ENCODE peak calls at places on chromosomes 11 and 22, in eight cellular contexts. G is A549, Z is PC-9, W is H9, M is IMR-90, Q is suprapubic skin, J is tibial nerve, L is choroid plexus epithelial cell. N is an unnamed sample.

GRCh38 chr22:27331526-27332281 is 469.9 kb downstream of the MN1 start:
- DNase-seq in G (peak), Z (peak), W (peak), M (peak), Q (no peak), J (no peak), L (peak), N (peak)

GRCh38 chr11:19602406-19602805 is 110.2 kb upstream of the NAV2 start:
- DNase-seq in G (no peak), Z (no peak), W (no peak), M (no peak), Q (no peak), J (no peak), L (no peak), N (no peak)

GRCh38 chr22:27473533-27473932 is 328.0 kb downstream of the MN1 start:
- DNase-seq in G (no peak), Z (peak), W (no peak), M (no peak), Q (no peak), J (no peak), L (no peak), N (no peak)

GRCh38 chr11:74055938-74056337 is 47.1 kb upstream of the UCP3 start:
- DNase-seq in G (peak), Z (no peak), W (no peak), M (peak), Q (no peak), J (no peak), L (peak), N (no peak)

GRCh38 chr11:27485930-27486773 is 13.6 kb upstream of the LGR4 start:
- DNase-seq in G (no peak), Z (no peak), W (no peak), M (peak), Q (no peak), J (no peak), L (peak), N (no peak)

GRCh38 chr11:116421529-116422185 is 351.1 kb downstream of the BUD13 start:
- DNase-seq in G (no peak), Z (no peak), W (no peak), M (no peak), Q (no peak), J (no peak), L (no peak), N (no peak)

GRCh38 chr22:36048911-36049677 is 20.5 kb upstream of the RBFOX2 start:
- DNase-seq in G (no peak), Z (peak), W (no peak), M (peak), Q (no peak), J (no peak), L (peak), N (no peak)

GRCh38 chr11:91932151-91932821 is 292.3 kb upstream of the FAT3 start:
- DNase-seq in G (no peak), Z (no peak), W (no peak), M (no peak), Q (no peak), J (no peak), L (no peak), N (no peak)

GRCh38 chr11:59899532-59899931 is 20.9 kb downstream of the OOSP3 start:
- DNase-seq in G (no peak), Z (no peak), W (peak), M (no peak), Q (no peak), J (no peak), L (peak), N (no peak)

GRCh38 chr11:114169321-114169749 is 109.8 kb downstream of the ZBTB16 start:
- DNase-seq in G (no peak), Z (no peak), W (no peak), M (no peak), Q (no peak), J (no peak), L (no peak), N (no peak)

GRCh38 chr11:77171885-77172665 is 44.0 kb downstream of the MYO7A start:
- DNase-seq in G (no peak), Z (no peak), W (peak), M (no peak), Q (no peak), J (no peak), L (no peak), N (no peak)

GRCh38 chr22:43829904-43830851 is 18.1 kb upstream of the EFCAB6 start:
- DNase-seq in G (no peak), Z (no peak), W (no peak), M (peak), Q (peak), J (peak), L (peak), N (no peak)

GRCh38 chr11:35986958-35987357 is 43.1 kb downstream of the LDLRAD3 start:
- DNase-seq in G (no peak), Z (no peak), W (no peak), M (peak), Q (no peak), J (no peak), L (no peak), N (no peak)

GRCh38 chr11:20634781-20635180 is 34.6 kb upstream of the NELL1 start:
- DNase-seq in G (no peak), Z (no peak), W (no peak), M (no peak), Q (no peak), J (no peak), L (no peak), N (no peak)

GRCh38 chr22:45878901-45879551 is 97.9 kb downstream of the WNT7B start:
- DNase-seq in G (no peak), Z (no peak), W (peak), M (no peak), Q (peak), J (no peak), L (no peak), N (peak)

GRCh38 chr11:73429121-73429740 is 53.0 kb downstream of the RELT start:
- DNase-seq in G (no peak), Z (no peak), W (no peak), M (peak), Q (no peak), J (no peak), L (peak), N (no peak)

GRCh38 chr11:10575346-10575745 is 6.9 kb upstream of the LYVE1 start:
- DNase-seq in G (no peak), Z (no peak), W (no peak), M (no peak), Q (no peak), J (no peak), L (no peak), N (no peak)

GRCh38 chr11:26510756-26511155 is 61.3 kb downstream of the MUC15 start:
- DNase-seq in G (no peak), Z (no peak), W (no peak), M (no peak), Q (no peak), J (no peak), L (no peak), N (no peak)

GRCh38 chr11:121802542-121802941 is 313.5 kb downstream of the BLID start:
- DNase-seq in G (no peak), Z (no peak), W (peak), M (peak), Q (no peak), J (no peak), L (peak), N (no peak)

GRCh38 chr11:76729214-76729613 is 53.9 kb upstream of the TSKU start:
- DNase-seq in G (no peak), Z (no peak), W (no peak), M (no peak), Q (no peak), J (no peak), L (no peak), N (no peak)

GRCh38 chr11:128318856-128319474 is 268.4 kb downstream of the ETS1 start:
- DNase-seq in G (no peak), Z (no peak), W (no peak), M (peak), Q (no peak), J (no peak), L (peak), N (no peak)

GRCh38 chr11:35796542-35796941 is 134.0 kb downstream of the TRIM44 start:
- DNase-seq in G (no peak), Z (peak), W (no peak), M (peak), Q (no peak), J (no peak), L (peak), N (no peak)

GRCh38 chr22:43540570-43540969 is 128.8 kb downstream of the MPPED1 start:
- DNase-seq in G (no peak), Z (no peak), W (no peak), M (no peak), Q (no peak), J (no peak), L (no peak), N (no peak)

GRCh38 chr11:88414385-88414861 is 76.9 kb upstream of the CTSC start:
- DNase-seq in G (no peak), Z (peak), W (no peak), M (peak), Q (no peak), J (no peak), L (peak), N (no peak)

GRCh38 chr11:57072640-57073039 is 83.9 kb downstream of the OR5AK2 start:
- DNase-seq in G (peak), Z (peak), W (no peak), M (peak), Q (no peak), J (no peak), L (peak), N (no peak)

GRCh38 chr11:100469835-100470234 is 217.3 kb upstream of the ARHGAP42 start:
- DNase-seq in G (no peak), Z (no peak), W (no peak), M (no peak), Q (no peak), J (no peak), L (peak), N (no peak)

GRCh38 chr11:113778111-113778910 is 1.3 kb upstream of the CLDN25 start:
- DNase-seq in G (no peak), Z (peak), W (no peak), M (peak), Q (no peak), J (no peak), L (peak), N (no peak)

GRCh38 chr22:45975266-45976161 is 1.4 kb downstream of the WNT7B start:
- DNase-seq in G (no peak), Z (no peak), W (no peak), M (no peak), Q (no peak), J (no peak), L (no peak), N (no peak)

GRCh38 chr11:65557280-65558001 is 718 bp downstream of the LTBP3 start:
- DNase-seq in G (no peak), Z (no peak), W (no peak), M (no peak), Q (peak), J (no peak), L (no peak), N (no peak)

GRCh38 chr11:117824571-117825537 is at the start of gene FXYD2:
- DNase-seq in G (no peak), Z (no peak), W (peak), M (no peak), Q (peak), J (no peak), L (no peak), N (no peak)

GRCh38 chr11:123116486-123116885 is 54.5 kb upstream of the HSPA8 start:
- DNase-seq in G (no peak), Z (no peak), W (no peak), M (no peak), Q (no peak), J (no peak), L (no peak), N (no peak)

GRCh38 chr22:19523240-19524169 is 705 bp downstream of the CLDN5 start:
- DNase-seq in G (no peak), Z (no peak), W (peak), M (peak), Q (no peak), J (no peak), L (peak), N (no peak)

GRCh38 chr11:130480166-130480565 is 31.7 kb downstream of the ADAMTS15 start:
- DNase-seq in G (no peak), Z (no peak), W (no peak), M (peak), Q (no peak), J (no peak), L (peak), N (peak)

GRCh38 chr11:20068691-20069090 is 91.6 kb downstream of the DBX1 start:
- DNase-seq in G (no peak), Z (no peak), W (no peak), M (no peak), Q (no peak), J (no peak), L (no peak), N (no peak)

GRCh38 chr11:12862761-12863469 is 146.2 kb upstream of the RASSF10 start:
- DNase-seq in G (no peak), Z (no peak), W (peak), M (peak), Q (no peak), J (peak), L (peak), N (no peak)

GRCh38 chr22:30591191-30591587 is 521 bp downstream of the PES1 start:
- DNase-seq in G (no peak), Z (no peak), W (no peak), M (peak), Q (no peak), J (no peak), L (peak), N (no peak)

GRCh38 chr22:33747576-33748180 is 172.6 kb downstream of the LARGE1 start:
- DNase-seq in G (no peak), Z (peak), W (no peak), M (no peak), Q (no peak), J (no peak), L (no peak), N (no peak)
- TF ChIP-seq CTCF in G (no peak), Z (no peak), W (peak), M (no peak), Q (no peak), J (no peak), L (no peak), N (no peak)

GRCh38 chr11:132028380-132029240 is 658.2 kb downstream of the NTM start:
- DNase-seq in G (no peak), Z (no peak), W (peak), M (peak), Q (no peak), J (no peak), L (peak), N (no peak)
- TF ChIP-seq CTCF in G (no peak), Z (no peak), W (peak), M (peak), Q (no peak), J (peak), L (peak), N (peak)

GRCh38 chr11:29200776-29201574 is 815.9 kb downstream of the KCNA4 start:
- DNase-seq in G (no peak), Z (peak), W (no peak), M (no peak), Q (no peak), J (no peak), L (no peak), N (no peak)
- TF ChIP-seq CTCF in G (no peak), Z (no peak), W (no peak), M (no peak), Q (no peak), J (no peak), L (no peak), N (no peak)

DNA sequence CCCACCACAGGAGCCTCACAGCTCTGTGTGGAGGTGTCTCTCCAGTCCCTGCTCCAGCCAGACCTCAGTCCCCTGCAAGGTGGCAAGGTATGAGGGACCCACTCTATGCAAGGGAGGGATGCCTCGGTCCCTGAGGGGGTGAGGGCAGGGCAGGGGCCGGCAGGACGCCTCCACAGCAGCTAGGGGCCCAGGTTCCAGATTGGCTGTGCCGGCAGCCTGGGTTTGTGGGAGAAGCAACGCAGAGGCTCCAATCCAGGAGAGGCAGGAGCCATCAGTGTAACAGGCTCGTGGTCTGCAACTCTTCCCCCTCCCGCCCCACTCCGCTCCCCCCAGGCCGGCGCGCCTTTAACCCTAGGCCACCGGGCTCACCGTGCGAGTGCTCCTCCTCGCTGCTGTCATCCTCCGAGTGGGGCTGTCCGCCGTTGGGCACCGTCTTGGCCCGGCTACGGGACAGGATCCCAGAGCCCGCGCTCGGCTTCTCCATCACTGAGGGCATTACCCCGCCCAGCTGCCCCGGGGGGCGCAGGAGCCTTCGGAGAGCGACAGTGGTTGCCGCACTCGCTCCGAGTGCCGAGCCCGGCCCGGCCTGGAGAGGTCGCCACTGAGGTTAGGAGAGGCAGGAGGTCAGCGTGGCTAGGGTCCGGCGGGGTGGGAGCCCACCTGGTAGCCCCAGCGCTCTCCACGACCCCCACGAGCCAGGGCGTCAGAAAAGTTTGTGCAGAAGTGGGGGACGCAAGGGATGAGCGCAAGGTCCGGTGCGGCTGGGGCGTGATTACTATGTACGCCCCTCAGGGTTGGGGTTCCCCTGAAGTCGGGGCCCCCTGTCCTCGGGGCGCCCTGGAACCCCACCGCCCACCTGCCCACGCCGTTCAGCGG is 765 bp downstream of the RCOR2 start:
- DNase-seq in G (peak), Z (peak), W (peak), M (no peak), Q (no peak), J (no peak), L (peak), N (no peak)
- TF ChIP-seq CTCF in G (peak), Z (peak), W (peak), M (peak), Q (no peak), J (peak), L (peak), N (peak)

GRCh38 chr11:68016161-68016903 is 6.2 kb downstream of the ALDH3B1 start:
- DNase-seq in G (no peak), Z (no peak), W (no peak), M (no peak), Q (no peak), J (no peak), L (no peak), N (no peak)
- TF ChIP-seq CTCF in G (no peak), Z (no peak), W (no peak), M (no peak), Q (no peak), J (no peak), L (peak), N (no peak)

GRCh38 chr11:95466406-95466805 is 235.4 kb upstream of the SESN3 start:
- DNase-seq in G (no peak), Z (no peak), W (no peak), M (no peak), Q (no peak), J (no peak), L (no peak), N (no peak)
- TF ChIP-seq CTCF in G (no peak), Z (no peak), W (no peak), M (no peak), Q (no peak), J (no peak), L (no peak), N (no peak)

DNA sequence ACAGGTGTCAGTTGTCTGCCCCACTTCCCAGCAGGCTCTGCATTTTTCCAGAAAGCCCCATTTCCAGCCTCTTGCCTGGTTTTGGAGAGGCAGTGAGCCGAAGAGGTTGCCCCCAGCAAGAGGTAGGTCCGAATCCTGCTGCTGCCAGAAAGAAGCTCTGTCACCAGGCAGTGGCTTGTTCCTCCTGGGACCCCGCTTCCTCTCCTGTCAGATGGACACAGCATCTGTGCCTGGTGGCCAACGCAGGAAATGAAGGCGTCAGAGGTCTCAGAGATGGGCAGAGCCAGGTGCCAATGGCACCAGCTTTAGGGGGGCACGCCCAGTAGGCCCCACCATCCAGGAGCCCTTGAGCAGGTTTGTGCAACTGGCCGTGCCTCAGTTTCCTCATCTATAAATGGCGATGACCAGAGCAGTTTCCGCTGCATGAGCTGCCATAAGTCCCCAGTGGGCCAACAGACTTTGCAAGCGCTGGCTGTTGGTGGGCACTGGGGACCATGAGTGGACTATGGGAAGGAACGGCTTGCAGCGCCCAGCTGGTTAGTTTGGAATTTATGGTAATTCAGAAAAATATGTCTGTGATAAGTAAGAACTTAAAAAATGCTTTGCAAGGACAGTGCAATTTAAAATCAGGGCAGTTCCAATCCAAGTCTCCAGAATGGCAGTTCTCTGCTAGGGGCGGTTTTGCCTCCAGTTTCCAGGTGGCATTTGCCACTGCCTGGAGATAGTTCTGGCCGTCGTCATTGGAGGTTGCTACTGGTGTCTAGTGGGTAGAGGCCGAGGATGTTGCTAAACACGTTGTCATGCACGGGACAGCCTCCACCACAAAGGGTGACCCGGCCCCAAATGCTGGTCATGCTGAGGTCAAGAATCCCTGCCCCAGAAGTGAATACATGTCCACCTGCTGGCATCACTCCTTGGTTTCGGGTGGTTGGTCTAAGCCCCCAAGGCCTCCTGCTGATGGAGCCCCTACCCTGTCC is 2.3 kb upstream of the OSBPL5 start:
- DNase-seq in G (no peak), Z (no peak), W (no peak), M (no peak), Q (no peak), J (peak), L (no peak), N (no peak)
- TF ChIP-seq CTCF in G (no peak), Z (no peak), W (no peak), M (no peak), Q (no peak), J (no peak), L (no peak), N (no peak)

DNA sequence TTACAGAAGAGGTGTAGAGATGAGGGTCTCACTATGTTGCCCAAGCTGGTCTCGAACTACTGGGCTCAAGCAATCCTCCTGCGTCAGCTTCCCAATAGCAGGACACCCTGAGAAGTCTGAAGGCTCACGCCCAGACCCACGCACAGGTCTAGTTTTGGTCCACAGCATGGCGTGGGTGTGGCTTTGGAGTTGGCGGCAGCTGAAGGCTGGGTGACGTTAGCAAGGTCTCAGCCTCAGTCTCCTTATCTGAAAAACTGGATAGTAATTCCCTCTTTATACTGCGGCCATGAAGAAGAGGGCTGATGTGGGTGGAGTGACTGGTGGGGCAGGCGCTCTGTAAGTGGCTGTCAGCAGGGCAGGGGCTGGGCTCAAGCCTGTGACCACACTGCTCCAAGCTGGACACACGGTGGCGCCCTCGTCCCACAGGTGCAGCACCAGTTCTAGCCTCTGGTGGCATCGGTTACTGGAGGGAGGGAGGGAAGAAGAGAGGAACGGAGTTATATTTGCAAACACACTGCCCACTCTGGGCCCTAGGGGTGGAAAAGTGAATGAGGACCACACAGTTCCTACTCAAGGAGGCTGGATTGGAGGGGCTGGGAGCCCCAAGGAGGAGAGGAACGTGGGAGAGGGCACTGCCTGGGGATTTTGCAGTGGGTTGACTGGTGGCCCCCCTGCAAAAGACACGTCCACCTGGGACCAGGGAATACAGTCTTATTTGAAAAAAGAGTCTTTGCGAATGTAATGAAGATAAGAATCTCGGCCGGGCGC is 19.6 kb upstream of the CARD10 start:
- DNase-seq in G (peak), Z (peak), W (peak), M (peak), Q (peak), J (peak), L (peak), N (peak)
- TF ChIP-seq CTCF in G (peak), Z (peak), W (peak), M (peak), Q (peak), J (peak), L (peak), N (peak)

N was measured in osteocyte.